ENCODE peak calls at places on chromosome 4, in ten cellular contexts. P, V, A, I, B, C, H, O, S and F are unnamed samples.

GRCh38 chr4:168585168-168586091 is 88.6 kb downstream of the PALLD start:
- DNase-seq in P (peak; percentile 77), V (peak; percentile 26), A (peak; percentile 87), I (peak; percentile 71), B (peak; percentile 91), C (peak; percentile 63), H (peak; percentile 90), O (peak; percentile 9), S (no peak), F (peak; percentile 54)

GRCh38 chr4:149896428-149896827 is 80.8 kb upstream of the IQCM start:
- DNase-seq in P (no peak), V (no peak), A (no peak), I (no peak), B (peak; percentile 56), C (peak; percentile 13), H (peak; percentile 42), O (no peak), S (no peak), F (no peak)

GRCh38 chr4:187586892-187587291 is 408.7 kb upstream of the ZFP42 start:
- DNase-seq in P (no peak), V (no peak), A (no peak), I (no peak), B (no peak), C (peak; percentile 73), H (no peak), O (no peak), S (no peak), F (no peak)

GRCh38 chr4:8709050-8709728 is 116.6 kb downstream of the CPZ start:
- DNase-seq in P (peak; percentile 18), V (no peak), A (peak; percentile 54), I (peak; percentile 8), B (no peak), C (no peak), H (no peak), O (no peak), S (no peak), F (no peak)

GRCh38 chr4:146018247-146018646 is 79.6 kb upstream of the ZNF827 start:
- DNase-seq in P (no peak), V (no peak), A (no peak), I (no peak), B (no peak), C (no peak), H (no peak), O (no peak), S (no peak), F (no peak)

GRCh38 chr4:124754671-124755070 is 42.1 kb upstream of the ANKRD50 start:
- DNase-seq in P (no peak), V (no peak), A (no peak), I (no peak), B (no peak), C (no peak), H (no peak), O (no peak), S (peak; percentile 28), F (no peak)

GRCh38 chr4:176534566-176534965 is 214.8 kb downstream of the SPCS3 start:
- DNase-seq in P (no peak), V (no peak), A (no peak), I (no peak), B (no peak), C (no peak), H (peak; percentile 58), O (no peak), S (no peak), F (no peak)

GRCh38 chr4:174320501-174321199 is 36.9 kb downstream of the CEP44 start:
- DNase-seq in P (no peak), V (no peak), A (no peak), I (no peak), B (peak; percentile 1), C (no peak), H (no peak), O (no peak), S (no peak), F (no peak)

GRCh38 chr4:39823193-39823592 is 125.3 kb downstream of the UBE2K start:
- DNase-seq in P (no peak), V (no peak), A (no peak), I (no peak), B (no peak), C (no peak), H (peak; percentile 69), O (no peak), S (no peak), F (no peak)

GRCh38 chr4:89572224-89572858 is 264.6 kb downstream of the SNCA start:
- DNase-seq in P (no peak), V (no peak), A (no peak), I (no peak), B (peak; percentile 7), C (no peak), H (peak; percentile 29), O (no peak), S (no peak), F (no peak)

GRCh38 chr4:169485791-169486742 is 126.3 kb downstream of the NEK1 start:
- DNase-seq in P (no peak), V (peak; percentile 45), A (no peak), I (no peak), B (peak; percentile 49), C (peak; percentile 49), H (peak; percentile 73), O (peak; percentile 46), S (peak; percentile 56), F (peak; percentile 23)

GRCh38 chr4:101291198-101291597 is 56.1 kb downstream of the PPP3CA start:
- DNase-seq in P (no peak), V (no peak), A (no peak), I (no peak), B (no peak), C (no peak), H (peak; percentile 14), O (no peak), S (no peak), F (no peak)

GRCh38 chr4:101292901-101293300 is 54.4 kb downstream of the PPP3CA start:
- DNase-seq in P (no peak), V (no peak), A (no peak), I (no peak), B (no peak), C (no peak), H (peak; percentile 53), O (no peak), S (no peak), F (no peak)

GRCh38 chr4:101288365-101289145 is 58.8 kb downstream of the PPP3CA start:
- DNase-seq in P (no peak), V (no peak), A (no peak), I (no peak), B (no peak), C (no peak), H (peak; percentile 47), O (no peak), S (no peak), F (no peak)

GRCh38 chr4:101292214-101292613 is 55.1 kb downstream of the PPP3CA start:
- DNase-seq in P (no peak), V (no peak), A (no peak), I (no peak), B (no peak), C (no peak), H (no peak), O (no peak), S (no peak), F (no peak)

DNA sequence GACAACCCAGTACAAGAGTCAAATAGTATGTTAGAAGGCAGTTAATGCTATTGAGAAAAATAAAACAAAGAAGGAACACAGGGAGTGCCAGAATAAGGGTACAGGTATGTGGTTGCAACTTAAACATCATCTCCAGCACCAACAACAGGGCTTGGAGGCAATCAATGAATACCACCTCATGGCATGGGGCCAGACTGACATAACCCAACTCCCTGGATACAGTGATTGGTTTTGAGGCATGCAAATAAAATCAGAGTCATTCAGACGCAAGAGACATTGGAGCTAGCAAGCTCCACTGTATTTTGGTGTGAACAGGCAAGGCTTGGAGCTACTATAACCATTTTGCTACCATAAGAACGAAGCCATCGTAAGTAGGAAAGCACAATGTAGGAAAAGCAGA is 56.7 kb downstream of the PPP3CA start:
- DNase-seq in P (no peak), V (no peak), A (no peak), I (no peak), B (no peak), C (no peak), H (no peak), O (no peak), S (no peak), F (no peak)
- H3K4me3 ChIP-seq in P (no peak overlapping the region), V (no peak overlapping the region), A (no peak overlapping the region), I (no peak overlapping the region), B (no peak overlapping the region), C (no peak overlapping the region), H (no peak overlapping the region), O (no peak overlapping the region), S (no peak overlapping the region), F (no peak overlapping the region)

GRCh38 chr4:37998225-37998624 is 38.0 kb downstream of the PTTG2 start:
- DNase-seq in P (no peak), V (no peak), A (no peak), I (no peak), B (no peak), C (no peak), H (no peak), O (no peak), S (no peak), F (no peak)

GRCh38 chr4:37994569-37994968 is 34.4 kb downstream of the PTTG2 start:
- DNase-seq in P (no peak), V (no peak), A (no peak), I (no peak), B (peak; percentile 56), C (no peak), H (no peak), O (no peak), S (no peak), F (no peak)

GRCh38 chr4:37993806-37994205 is 33.6 kb downstream of the PTTG2 start:
- DNase-seq in P (no peak), V (no peak), A (no peak), I (no peak), B (no peak), C (no peak), H (peak; percentile 30), O (no peak), S (no peak), F (no peak)

GRCh38 chr4:37995981-37996770 is 36.0 kb downstream of the PTTG2 start:
- DNase-seq in P (no peak), V (no peak), A (no peak), I (no peak), B (no peak), C (no peak), H (no peak), O (no peak), S (no peak), F (no peak)

GRCh38 chr4:37995299-37995821 is 35.2 kb downstream of the PTTG2 start:
- DNase-seq in P (no peak), V (no peak), A (no peak), I (no peak), B (no peak), C (no peak), H (no peak), O (no peak), S (no peak), F (no peak)
- H3K4me3 ChIP-seq in P (no peak overlapping the region), V (no peak overlapping the region), A (no peak overlapping the region), I (no peak overlapping the region), B (no peak overlapping the region), C (no peak overlapping the region), H (no peak overlapping the region), O (no peak overlapping the region), S (no peak overlapping the region), F (no peak overlapping the region)

GRCh38 chr4:113997206-113997605 is 17.8 kb upstream of the ARSJ start:
- DNase-seq in P (no peak), V (no peak), A (no peak), I (no peak), B (no peak), C (no peak), H (no peak), O (no peak), S (no peak), F (no peak)
- H3K4me3 ChIP-seq in P (no peak overlapping the region), V (no peak overlapping the region), A (no peak overlapping the region), I (no peak overlapping the region), B (no peak overlapping the region), C (no peak overlapping the region), H (no peak overlapping the region), O (no peak overlapping the region), S (no peak overlapping the region), F (no peak overlapping the region)

GRCh38 chr4:78058591-78059523 is 1.7 kb downstream of the FRAS1 start:
- DNase-seq in P (peak; percentile 61), V (no peak), A (no peak), I (no peak), B (peak; percentile 91), C (no peak), H (peak; percentile 60), O (no peak), S (no peak), F (no peak)
- H3K4me3 ChIP-seq in P (peak overlapping the region; percentile 61), V (no peak overlapping the region), A (peak overlapping the region; percentile 74), I (peak overlapping the region; percentile 30), B (peak overlapping the region; percentile 73), C (peak overlapping the region; percentile 70), H (peak overlapping the region; percentile 85), O (peak overlapping the region; percentile 57), S (peak overlapping the region; percentile 60), F (peak overlapping the region; percentile 78)